ENCODE peak calls at places on chromosomes 4 and X, in seven cellular contexts. O is SHP77, A is GM12878, V is NCI-H1092 treated with DMSO at 0.1 percent for 48 hours, R is cardiac fibroblast, G is cardiac muscle cell, S is GM10248. F is an unnamed sample.

GRCh38 chr4:108571027-108571569 is 49.3 kb upstream of the RPL34 start:
- DNase-seq in R (peak; percentile 52), V (no peak), G (no peak), O (no peak), A (no peak), S (no peak), F (peak; percentile 7)

GRCh38 chr4:53646792-53647191 is 55.5 kb upstream of the LNX1 start:
- DNase-seq in S (no peak), V (no peak), R (no peak), A (no peak), G (no peak), O (peak; percentile 30), F (no peak)

GRCh38 chr4:176393306-176394013 is 73.7 kb downstream of the SPCS3 start:
- DNase-seq in V (no peak), G (no peak), S (no peak), R (no peak), O (no peak), A (no peak), F (no peak)

GRCh38 chr4:25128671-25129070 is 31.6 kb downstream of the SEPSECS start:
- DNase-seq in G (no peak), V (no peak), S (no peak), A (no peak), O (no peak), R (peak; percentile 40), F (no peak)

GRCh38 chr4:76589402-76589801 is 154.4 kb downstream of the SHROOM3 start:
- DNase-seq in V (no peak), S (no peak), G (no peak), O (no peak), A (no peak), R (peak; percentile 62), F (no peak)

GRCh38 chr4:184815046-184815877 is 10.5 kb downstream of the ACSL1 start:
- DNase-seq in R (peak; percentile 85), V (peak; percentile 85), G (peak; percentile 87), A (peak; percentile 89), S (peak; percentile 82), O (peak; percentile 75), F (peak; percentile 93)

GRCh38 chr4:142556048-142556447 is 290.1 kb downstream of the INPP4B start:
- DNase-seq in S (no peak), G (no peak), V (no peak), A (no peak), O (no peak), R (no peak), F (no peak)

GRCh38 chr4:11529625-11530201 is 101.0 kb upstream of the HS3ST1 start:
- DNase-seq in V (no peak), O (peak; percentile 10), G (no peak), R (peak; percentile 48), S (no peak), A (no peak), F (peak; percentile 84)

GRCh38 chrX:147848009-147848408 is 63.7 kb upstream of the FMR1 start:
- DNase-seq in S (no peak), O (no peak), V (no peak), R (no peak), A (no peak), G (no peak), F (peak; percentile 3)

GRCh38 chr4:87491436-87491835 is 37.7 kb downstream of the SPARCL1 start:
- DNase-seq in S (no peak), G (no peak), V (no peak), A (no peak), R (no peak), O (no peak), F (no peak)

GRCh38 chrX:40299502-40300118 is 201.9 kb upstream of the BCOR start:
- DNase-seq in R (no peak), A (no peak), G (no peak), S (peak; percentile 28), O (no peak), V (no peak), F (no peak)

GRCh38 chrX:148043456-148043855 is 62.3 kb downstream of the FMR1NB start:
- DNase-seq in V (no peak), S (no peak), G (no peak), R (peak; percentile 50), A (no peak), O (no peak), F (peak; percentile 8)

GRCh38 chrX:79366888-79367749 is at the start of gene ITM2A:
- DNase-seq in R (peak; percentile 2), O (no peak), S (peak; percentile 25), A (no peak), V (no peak), G (peak; percentile 32), F (no peak)